ENCODE peak calls at places on chromosomes 1 and 21, in five cellular contexts. K is pancreas, F is body of pancreas, H is PC-9, O is lower lobe of right lung. M is an unnamed sample.

GRCh38 chr1:47235280-47235679 is 3.3 kb upstream of the TAL1 start:
- DNase-seq in F (peak), H (no peak), K (no peak), O (peak), M (no peak)

GRCh38 chr1:72115290-72115689 is 167.0 kb downstream of the NEGR1 start:
- DNase-seq in K (no peak), F (no peak), H (no peak), O (no peak), M (no peak)

GRCh38 chr1:231335663-231336602 is 1.7 kb downstream of the EXOC8 start:
- DNase-seq in O (no peak), K (no peak), H (no peak), F (no peak), M (peak)

GRCh38 chr1:4825841-4826450 is 171.5 kb downstream of the AJAP1 start:
- DNase-seq in H (no peak), F (no peak), O (no peak), K (no peak), M (peak)

GRCh38 chr1:64080947-64081562 is 122.4 kb upstream of the UBE2U start:
- DNase-seq in K (no peak), H (no peak), F (no peak), O (no peak), M (no peak)

GRCh38 chr21:44020551-44020950 is 8.4 kb downstream of the TRAPPC10 start:
- DNase-seq in O (no peak), F (no peak), K (no peak), H (no peak), M (no peak)

GRCh38 chr1:224637510-224637909 is 21.4 kb downstream of the CNIH3 start:
- DNase-seq in O (no peak), F (peak), H (no peak), K (no peak), M (no peak)

GRCh38 chr1:153390938-153391710 is at the start of gene S100A8:
- DNase-seq in F (peak), K (no peak), O (peak), H (peak), M (no peak)

GRCh38 chr1:62438163-62438562 is 1.3 kb downstream of the USP1 start:
- DNase-seq in H (no peak), F (no peak), K (no peak), O (no peak), M (no peak)

GRCh38 chr1:163378554-163378953 is 56.8 kb downstream of the NUF2 start:
- DNase-seq in O (no peak), H (no peak), F (no peak), K (no peak), M (no peak)

GRCh38 chr21:34186119-34186719 is 112.8 kb downstream of the MRPS6 start:
- DNase-seq in O (no peak), F (no peak), K (no peak), H (no peak), M (no peak)

GRCh38 chr1:43625063-43625780 is 24.7 kb upstream of the KDM4A start:
- DNase-seq in H (peak), K (no peak), F (no peak), O (peak), M (no peak)

GRCh38 chr21:16573581-16573980 is 843.8 kb downstream of the USP25 start:
- DNase-seq in F (no peak), K (no peak), H (no peak), O (no peak), M (no peak)

GRCh38 chr21:46021978-46022544 is 40.5 kb downstream of the COL6A1 start:
- DNase-seq in O (no peak), K (no peak), F (no peak), H (no peak), M (no peak)

GRCh38 chr21:40685121-40685630 is 161.8 kb downstream of the DSCAM start:
- DNase-seq in H (no peak), F (no peak), K (no peak), O (no peak), M (no peak)

GRCh38 chr1:201214886-201215285 is 24.3 kb downstream of the IGFN1 start:
- DNase-seq in F (no peak), H (no peak), O (no peak), K (no peak), M (no peak)

GRCh38 chr1:229624906-229625871 is 733 bp downstream of the TAF5L start:
- DNase-seq in K (peak), F (peak), H (peak), O (peak), M (peak)

GRCh38 chr1:160082487-160082886 is 1.1 kb downstream of the KCNJ9 start:
- DNase-seq in H (no peak), F (no peak), K (no peak), O (no peak), M (no peak)

GRCh38 chr1:58264462-58264861 is 282.1 kb downstream of the OMA1 start:
- DNase-seq in K (no peak), H (no peak), F (no peak), O (no peak), M (no peak)

GRCh38 chr1:94019327-94019726 is 101.6 kb downstream of the ABCA4 start:
- DNase-seq in K (no peak), F (no peak), H (no peak), O (no peak), M (no peak)

GRCh38 chr21:42524341-42525227 is 10.9 kb downstream of the SLC37A1 start:
- DNase-seq in H (no peak), F (peak), K (peak), O (peak), M (peak)

GRCh38 chr1:995665-996633 is 3.9 kb downstream of the HES4 start:
- DNase-seq in K (no peak), O (no peak), H (no peak), F (no peak), M (no peak)

GRCh38 chr21:33976082-33976979 is 60.7 kb upstream of the ATP5PO start:
- DNase-seq in F (peak), O (no peak), H (peak), K (no peak), M (peak)

GRCh38 chr21:28936721-28937120 is 56.0 kb downstream of the LTN1 start:
- DNase-seq in O (no peak), F (no peak), H (no peak), K (no peak), M (no peak)

GRCh38 chr1:53693361-53693760 is 45.6 kb downstream of the GLIS1 start:
- DNase-seq in K (no peak), H (no peak), F (no peak), O (no peak), M (no peak)

GRCh38 chr1:229286099-229286766 is 15.3 kb downstream of the RAB4A start:
- DNase-seq in H (no peak), F (no peak), K (no peak), O (no peak), M (no peak)

GRCh38 chr1:221268295-221268694 is 389.1 kb downstream of the HLX start:
- DNase-seq in H (no peak), O (no peak), K (no peak), F (no peak), M (no peak)

GRCh38 chr1:229059671-229060079 is 211.2 kb upstream of the RAB4A start:
- DNase-seq in K (no peak), H (no peak), F (peak), O (no peak), M (no peak)

GRCh38 chr1:226654508-226655124 is 84.5 kb downstream of the ITPKB start:
- DNase-seq in K (peak), H (no peak), F (no peak), O (peak), M (no peak)

GRCh38 chr1:199585392-199585791 is 442.1 kb upstream of the NR5A2 start:
- DNase-seq in F (no peak), H (peak), O (no peak), K (no peak), M (no peak)

GRCh38 chr1:209830722-209831121 is 3.0 kb downstream of the UTP25 start:
- DNase-seq in K (no peak), F (no peak), O (no peak), H (no peak), M (no peak)

GRCh38 chr1:94069649-94070285 is 51.2 kb downstream of the ABCA4 start:
- DNase-seq in F (no peak), K (no peak), H (no peak), O (no peak), M (no peak)

GRCh38 chr1:27099154-27099903 is 55.6 kb downstream of the SLC9A1 start:
- DNase-seq in K (no peak), H (no peak), O (peak), F (peak), M (peak)

DNA sequence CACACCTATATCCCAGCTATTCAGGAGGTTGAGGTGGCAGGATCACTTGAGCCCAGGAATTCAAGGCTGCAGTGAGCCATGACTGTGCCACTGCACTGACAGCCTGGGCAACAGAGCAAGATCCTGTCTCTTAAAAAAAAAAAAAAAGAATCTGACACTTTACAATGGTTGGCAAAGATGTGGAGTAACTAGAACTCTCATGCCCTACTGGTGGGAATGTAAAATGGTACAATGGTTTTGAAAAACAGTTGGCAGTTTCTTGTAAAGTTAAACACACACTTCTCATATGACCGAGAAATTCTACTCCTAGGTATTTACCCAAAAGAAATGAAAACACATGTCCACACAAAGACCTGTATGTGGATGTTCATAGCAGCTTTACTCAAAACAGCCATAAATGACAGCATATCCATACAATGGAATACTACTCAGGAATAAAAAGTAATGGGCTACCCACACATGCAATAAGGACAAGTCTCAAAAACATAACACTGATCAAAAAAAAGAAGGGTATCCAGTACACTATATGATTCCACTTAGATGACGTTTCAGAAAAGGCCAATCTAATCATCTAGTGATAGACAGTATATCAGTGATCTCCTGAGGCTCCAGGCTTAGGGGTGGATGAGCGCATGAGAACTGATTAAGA is 58.1 kb downstream of the HLCS start:
- DNase-seq in O (no peak), F (no peak), H (peak), K (no peak), M (no peak)
- TF ChIP-seq CTCF in O (no peak), F (no peak), H (no peak), K (no peak), M (no peak)

GRCh38 chr21:35603471-35603870 is 456.9 kb downstream of the SETD4 start:
- DNase-seq in H (no peak), K (no peak), F (no peak), O (no peak), M (no peak)
- TF ChIP-seq CTCF in H (no peak), K (no peak), F (no peak), O (no peak), M (no peak)

DNA sequence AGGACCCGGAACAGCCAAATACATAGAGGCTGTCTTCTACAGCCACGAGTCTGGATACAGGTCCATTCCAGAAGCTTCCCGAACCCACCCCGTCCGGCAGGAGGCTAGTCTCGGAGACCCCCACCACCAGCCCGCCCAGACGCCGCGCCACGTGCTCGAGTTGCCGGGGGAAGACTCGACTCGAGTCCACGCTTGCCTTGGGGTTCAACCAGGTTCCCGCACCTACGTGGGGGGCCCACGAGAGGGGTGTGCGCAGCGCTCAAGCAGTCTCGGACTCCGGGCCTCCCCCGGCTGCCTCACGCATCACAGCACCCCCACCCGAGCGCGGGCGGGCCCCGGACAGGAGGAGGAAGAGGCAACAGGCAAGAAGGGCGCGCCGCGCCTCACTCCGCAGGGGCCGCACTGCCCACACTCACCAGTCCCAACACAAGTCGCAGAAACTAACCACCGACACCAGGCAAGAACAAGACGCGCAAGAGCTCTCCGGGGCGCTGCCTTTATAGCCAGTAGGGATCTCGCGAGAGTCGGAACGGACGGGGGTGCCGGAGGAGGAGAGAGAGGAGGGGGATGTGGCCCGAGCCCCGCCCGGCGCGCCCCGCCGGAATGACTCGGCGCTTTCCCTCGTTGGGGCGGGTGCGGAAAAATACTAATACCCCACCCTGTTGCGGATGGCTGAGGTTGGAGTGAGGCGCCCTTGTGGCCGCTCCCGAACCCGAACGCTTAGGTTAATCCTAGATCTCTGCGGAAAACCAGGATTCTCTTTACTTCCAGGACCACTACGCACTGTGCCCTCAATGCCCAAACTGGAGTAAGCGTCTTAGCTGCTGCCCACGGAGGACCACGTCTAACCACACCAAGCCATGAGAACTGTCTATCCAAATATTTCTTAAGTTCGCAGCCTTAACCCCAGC is at the start of gene PRDX1:
- DNase-seq in O (peak), F (peak), H (peak), K (peak), M (peak)
- TF ChIP-seq CTCF in O (no peak), F (peak), H (no peak), K (no peak), M (no peak)

DNA sequence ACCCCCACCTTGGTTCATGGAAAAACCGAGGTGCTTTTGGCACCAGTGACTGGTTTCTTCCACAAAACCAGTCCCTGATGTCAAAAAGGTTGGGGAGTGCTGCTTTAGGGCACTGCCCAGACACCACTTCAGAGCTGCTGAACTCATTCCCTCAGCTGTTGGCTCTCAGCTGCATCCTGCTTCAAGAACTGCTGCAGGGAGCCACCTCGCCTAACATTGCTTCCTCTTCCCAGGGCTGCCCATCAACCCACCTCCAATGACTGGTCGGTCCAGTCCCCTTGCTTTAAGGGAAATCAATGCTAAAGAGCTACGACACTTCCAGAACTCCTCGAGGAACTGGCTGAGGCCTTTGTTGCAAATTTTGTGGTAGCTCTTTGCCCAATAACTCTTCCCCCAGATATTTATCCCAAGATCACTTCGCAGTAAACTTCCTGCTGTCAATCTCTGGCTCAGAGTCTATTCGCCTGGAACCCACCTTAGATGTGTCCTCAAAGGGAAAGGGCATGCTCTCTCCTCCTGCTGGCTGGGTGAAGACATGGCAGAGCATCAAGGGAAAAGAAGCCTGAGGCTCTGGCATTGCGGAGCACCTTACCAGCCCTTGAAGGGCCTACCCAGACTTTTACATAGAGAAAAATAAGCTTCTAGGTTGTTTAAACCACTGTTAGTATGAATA is 29.0 kb downstream of the C1orf52 start:
- DNase-seq in H (no peak), O (no peak), F (no peak), K (no peak), M (peak)
- TF ChIP-seq CTCF in H (peak), O (no peak), F (peak), K (no peak), M (peak)

DNA sequence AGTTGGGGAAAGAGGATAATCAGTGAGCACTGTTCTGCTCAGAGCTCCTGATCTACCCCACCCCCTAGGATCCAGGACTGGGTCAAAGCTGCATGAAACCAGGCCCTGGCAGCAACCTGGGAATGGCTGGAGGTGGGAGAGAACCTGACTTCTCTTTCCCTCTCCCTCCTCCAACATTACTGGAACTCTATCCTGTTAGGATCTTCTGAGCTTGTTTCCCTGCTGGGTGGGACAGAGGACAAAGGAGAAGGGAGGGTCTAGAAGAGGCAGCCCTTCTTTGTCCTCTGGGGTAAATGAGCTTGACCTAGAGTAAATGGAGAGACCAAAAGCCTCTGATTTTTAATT is 42.7 kb downstream of the YARS1 start:
- DNase-seq in K (no peak), O (no peak), F (no peak), H (peak), M (no peak)
- TF ChIP-seq CTCF in K (no peak), O (no peak), F (no peak), H (no peak), M (no peak)

DNA sequence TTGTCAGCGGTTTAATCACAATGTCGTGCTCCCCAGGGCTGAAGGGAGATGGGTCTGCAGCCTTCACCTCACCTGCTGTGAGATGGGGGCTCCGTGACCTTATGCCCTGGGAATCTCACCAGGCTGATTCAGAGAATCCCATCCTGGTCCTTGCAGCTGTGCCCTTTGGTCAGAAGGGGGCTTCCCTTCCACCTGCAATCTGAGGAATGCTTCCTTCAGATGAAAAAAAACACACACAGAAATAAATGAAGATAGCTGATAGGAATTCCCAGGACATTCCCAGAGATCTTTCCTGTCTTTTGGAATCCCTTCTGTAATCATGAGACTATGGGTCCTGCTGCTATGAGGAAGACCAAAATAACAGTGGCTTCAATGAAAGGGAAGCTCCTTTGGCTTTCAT is 127.0 kb upstream of the VAMP3 start:
- DNase-seq in F (no peak), H (no peak), O (no peak), K (no peak), M (no peak)
- TF ChIP-seq CTCF in F (no peak), H (no peak), O (no peak), K (no peak), M (no peak)

DNA sequence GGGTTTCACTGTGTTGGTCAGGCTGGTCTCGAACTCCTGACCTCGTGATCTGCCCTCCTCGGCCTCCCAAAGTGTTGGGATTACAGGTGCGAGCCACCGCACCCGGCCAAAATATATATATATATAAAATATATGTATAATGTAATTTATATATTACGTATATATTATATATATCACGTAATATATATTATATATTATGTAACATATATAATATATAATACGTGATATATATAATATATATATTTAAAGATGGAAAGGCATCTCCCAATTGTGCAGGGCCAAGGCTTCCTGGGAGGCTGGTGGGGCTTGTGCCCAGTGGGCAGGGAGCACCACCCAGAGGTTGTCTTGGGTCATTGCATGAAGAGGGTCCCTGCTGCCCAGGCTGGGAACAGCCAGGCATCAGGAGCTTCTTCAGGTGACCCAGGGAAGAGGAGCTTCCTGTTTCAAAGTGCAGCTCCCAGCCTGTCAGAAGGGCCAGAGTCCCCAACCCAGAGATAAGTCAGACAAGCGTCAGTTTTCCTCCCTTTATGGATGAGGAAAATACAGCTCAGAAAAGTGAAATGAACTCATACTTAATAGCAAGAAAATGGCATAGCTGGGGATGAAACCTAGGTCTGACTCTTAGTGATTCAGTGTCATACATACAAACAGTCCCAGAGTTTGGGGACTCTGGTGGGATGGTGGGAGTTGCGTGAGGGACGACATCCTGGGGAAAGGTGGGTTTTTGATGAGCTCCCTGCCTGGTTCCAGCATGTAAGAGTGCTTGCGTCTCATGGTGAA is 12.0 kb downstream of the UBE2Q1 start:
- DNase-seq in F (peak), O (peak), K (peak), H (peak), M (peak)
- TF ChIP-seq CTCF in F (peak), O (peak), K (peak), H (peak), M (peak)

M was measured in activated CD8-positive, alpha-beta T cell treated with anti-CD3 and anti-CD28 coated beads for 36 hours.